ENCODE peak calls at places on chromosomes 2 and 18, in six cellular contexts. One of them, this sample, is unnamed.

GRCh38 chr18:7497081-7497480 is 70.0 kb upstream of the PTPRM start:
- DNase-seq in colonic mucosa: no peak
- DNase-seq in NAMALWA: no peak
- DNase-seq in IMR-90: no peak
- DNase-seq in posterior cingulate gyrus: no peak
- DNase-seq in effector CD4-positive, alpha-beta T cell: no peak
- DNase-seq in this sample: no peak

GRCh38 chr2:54524236-54524991 is 68.3 kb downstream of the SPTBN1 start:
- DNase-seq in colonic mucosa: no peak
- DNase-seq in NAMALWA: no peak
- DNase-seq in IMR-90: peak
- DNase-seq in posterior cingulate gyrus: no peak
- DNase-seq in effector CD4-positive, alpha-beta T cell: no peak
- DNase-seq in this sample: peak

GRCh38 chr2:8515864-8516533 is 165.9 kb upstream of the ID2 start:
- DNase-seq in colonic mucosa: no peak
- DNase-seq in NAMALWA: peak
- DNase-seq in IMR-90: no peak
- DNase-seq in posterior cingulate gyrus: no peak
- DNase-seq in effector CD4-positive, alpha-beta T cell: no peak
- DNase-seq in this sample: no peak

GRCh38 chr2:121897335-121897970 is 142.0 kb downstream of the TSN start:
- DNase-seq in colonic mucosa: no peak
- DNase-seq in NAMALWA: peak
- DNase-seq in IMR-90: peak
- DNase-seq in posterior cingulate gyrus: no peak
- DNase-seq in effector CD4-positive, alpha-beta T cell: no peak
- DNase-seq in this sample: peak

GRCh38 chr2:96584017-96584416 is 47.5 kb downstream of the ARID5A start:
- DNase-seq in colonic mucosa: no peak
- DNase-seq in NAMALWA: no peak
- DNase-seq in IMR-90: peak
- DNase-seq in posterior cingulate gyrus: no peak
- DNase-seq in effector CD4-positive, alpha-beta T cell: no peak
- DNase-seq in this sample: no peak

GRCh38 chr2:77054938-77055337 is 467.2 kb downstream of the LRRTM4 start:
- DNase-seq in colonic mucosa: no peak
- DNase-seq in NAMALWA: no peak
- DNase-seq in IMR-90: no peak
- DNase-seq in posterior cingulate gyrus: no peak
- DNase-seq in effector CD4-positive, alpha-beta T cell: no peak
- DNase-seq in this sample: no peak

GRCh38 chr2:234355052-234355720 is 141.7 kb downstream of the ARL4C start:
- DNase-seq in colonic mucosa: no peak
- DNase-seq in NAMALWA: peak
- DNase-seq in IMR-90: no peak
- DNase-seq in posterior cingulate gyrus: no peak
- DNase-seq in effector CD4-positive, alpha-beta T cell: no peak
- DNase-seq in this sample: no peak

GRCh38 chr2:17543131-17543660 is 2.7 kb downstream of the VSNL1 start:
- DNase-seq in colonic mucosa: peak
- DNase-seq in NAMALWA: no peak
- DNase-seq in IMR-90: no peak
- DNase-seq in posterior cingulate gyrus: no peak
- DNase-seq in effector CD4-positive, alpha-beta T cell: no peak
- DNase-seq in this sample: no peak

GRCh38 chr2:105121417-105121816 is 83.5 kb downstream of the MRPS9 start:
- DNase-seq in colonic mucosa: no peak
- DNase-seq in NAMALWA: no peak
- DNase-seq in IMR-90: no peak
- DNase-seq in posterior cingulate gyrus: no peak
- DNase-seq in effector CD4-positive, alpha-beta T cell: no peak
- DNase-seq in this sample: no peak

GRCh38 chr18:71036783-71037182 is 747.9 kb downstream of the SOCS6 start:
- DNase-seq in colonic mucosa: no peak
- DNase-seq in NAMALWA: no peak
- DNase-seq in IMR-90: peak
- DNase-seq in posterior cingulate gyrus: no peak
- DNase-seq in effector CD4-positive, alpha-beta T cell: no peak
- DNase-seq in this sample: no peak

GRCh38 chr18:48600746-48601090 is 61.9 kb downstream of the CTIF start:
- DNase-seq in colonic mucosa: no peak
- DNase-seq in NAMALWA: no peak
- DNase-seq in IMR-90: peak
- DNase-seq in posterior cingulate gyrus: no peak
- DNase-seq in effector CD4-positive, alpha-beta T cell: no peak
- DNase-seq in this sample: no peak

GRCh38 chr2:96097951-96098823 is 18.2 kb downstream of the ADRA2B start:
- DNase-seq in colonic mucosa: peak
- DNase-seq in NAMALWA: no peak
- DNase-seq in IMR-90: no peak
- DNase-seq in posterior cingulate gyrus: no peak
- DNase-seq in effector CD4-positive, alpha-beta T cell: peak
- DNase-seq in this sample: peak

GRCh38 chr2:65227035-65227470 is 578 bp upstream of the ACTR2 start:
- DNase-seq in colonic mucosa: no peak
- DNase-seq in NAMALWA: peak
- DNase-seq in IMR-90: no peak
- DNase-seq in posterior cingulate gyrus: no peak
- DNase-seq in effector CD4-positive, alpha-beta T cell: no peak
- DNase-seq in this sample: peak

GRCh38 chr2:209146682-209147320 is 277.0 kb upstream of the MAP2 start:
- DNase-seq in colonic mucosa: no peak
- DNase-seq in NAMALWA: no peak
- DNase-seq in IMR-90: no peak
- DNase-seq in posterior cingulate gyrus: no peak
- DNase-seq in effector CD4-positive, alpha-beta T cell: no peak
- DNase-seq in this sample: no peak

GRCh38 chr2:25760319-25760718 is 86.9 kb upstream of the DTNB start:
- DNase-seq in colonic mucosa: no peak
- DNase-seq in NAMALWA: no peak
- DNase-seq in IMR-90: no peak
- DNase-seq in posterior cingulate gyrus: no peak
- DNase-seq in effector CD4-positive, alpha-beta T cell: no peak
- DNase-seq in this sample: no peak

GRCh38 chr2:219001577-219002394 is 8.6 kb upstream of the CRYBA2 start:
- DNase-seq in colonic mucosa: peak
- DNase-seq in NAMALWA: no peak
- DNase-seq in IMR-90: no peak
- DNase-seq in posterior cingulate gyrus: no peak
- DNase-seq in effector CD4-positive, alpha-beta T cell: no peak
- DNase-seq in this sample: no peak

GRCh38 chr2:102112692-102113665 is 29.6 kb upstream of the IL1R1 start:
- DNase-seq in colonic mucosa: no peak
- DNase-seq in NAMALWA: no peak
- DNase-seq in IMR-90: peak
- DNase-seq in posterior cingulate gyrus: no peak
- DNase-seq in effector CD4-positive, alpha-beta T cell: no peak
- DNase-seq in this sample: no peak

GRCh38 chr2:150441226-150441625 is 46.2 kb downstream of the RND3 start:
- DNase-seq in colonic mucosa: no peak
- DNase-seq in NAMALWA: no peak
- DNase-seq in IMR-90: no peak
- DNase-seq in posterior cingulate gyrus: no peak
- DNase-seq in effector CD4-positive, alpha-beta T cell: no peak
- DNase-seq in this sample: no peak

GRCh38 chr2:122999823-123000222 is 1025.3 kb upstream of the CNTNAP5 start:
- DNase-seq in colonic mucosa: no peak
- DNase-seq in NAMALWA: no peak
- DNase-seq in IMR-90: no peak
- DNase-seq in posterior cingulate gyrus: no peak
- DNase-seq in effector CD4-positive, alpha-beta T cell: no peak
- DNase-seq in this sample: no peak

GRCh38 chr2:58739033-58739432 is 497.9 kb upstream of the FANCL start:
- DNase-seq in colonic mucosa: no peak
- DNase-seq in NAMALWA: no peak
- DNase-seq in IMR-90: no peak
- DNase-seq in posterior cingulate gyrus: no peak
- DNase-seq in effector CD4-positive, alpha-beta T cell: no peak
- DNase-seq in this sample: no peak

GRCh38 chr2:62586981-62587380 is 81.0 kb upstream of the TMEM17 start:
- DNase-seq in colonic mucosa: no peak
- DNase-seq in NAMALWA: no peak
- DNase-seq in IMR-90: peak
- DNase-seq in posterior cingulate gyrus: no peak
- DNase-seq in effector CD4-positive, alpha-beta T cell: no peak
- DNase-seq in this sample: no peak

GRCh38 chr2:53654364-53654763 is 113.2 kb upstream of the CHAC2 start:
- DNase-seq in colonic mucosa: no peak
- DNase-seq in NAMALWA: no peak
- DNase-seq in IMR-90: no peak
- DNase-seq in posterior cingulate gyrus: no peak
- DNase-seq in effector CD4-positive, alpha-beta T cell: no peak
- DNase-seq in this sample: no peak

GRCh38 chr2:131058905-131059304 is 34.4 kb downstream of the FAM168B start:
- DNase-seq in colonic mucosa: no peak
- DNase-seq in NAMALWA: no peak
- DNase-seq in IMR-90: no peak
- DNase-seq in posterior cingulate gyrus: peak
- DNase-seq in effector CD4-positive, alpha-beta T cell: no peak
- DNase-seq in this sample: no peak

GRCh38 chr2:102523647-102524046 is 50.6 kb downstream of the SLC9A4 start:
- DNase-seq in colonic mucosa: no peak
- DNase-seq in NAMALWA: no peak
- DNase-seq in IMR-90: no peak
- DNase-seq in posterior cingulate gyrus: no peak
- DNase-seq in effector CD4-positive, alpha-beta T cell: no peak
- DNase-seq in this sample: no peak

GRCh38 chr2:29920631-29921559 is 491 bp downstream of the ALK start:
- DNase-seq in colonic mucosa: no peak
- DNase-seq in NAMALWA: no peak
- DNase-seq in IMR-90: peak
- DNase-seq in posterior cingulate gyrus: peak
- DNase-seq in effector CD4-positive, alpha-beta T cell: no peak
- DNase-seq in this sample: no peak

GRCh38 chr18:10965104-10965503 is 184.3 kb downstream of the PIEZO2 start:
- DNase-seq in colonic mucosa: no peak
- DNase-seq in NAMALWA: no peak
- DNase-seq in IMR-90: peak
- DNase-seq in posterior cingulate gyrus: no peak
- DNase-seq in effector CD4-positive, alpha-beta T cell: no peak
- DNase-seq in this sample: no peak

GRCh38 chr2:55779459-55780421 is 86.1 kb upstream of the PNPT1 start:
- DNase-seq in colonic mucosa: no peak
- DNase-seq in NAMALWA: no peak
- DNase-seq in IMR-90: peak
- DNase-seq in posterior cingulate gyrus: no peak
- DNase-seq in effector CD4-positive, alpha-beta T cell: no peak
- DNase-seq in this sample: peak

GRCh38 chr2:233857511-233858118 is 3.3 kb upstream of the HJURP start:
- DNase-seq in colonic mucosa: peak
- DNase-seq in NAMALWA: peak
- DNase-seq in IMR-90: no peak
- DNase-seq in posterior cingulate gyrus: no peak
- DNase-seq in effector CD4-positive, alpha-beta T cell: peak
- DNase-seq in this sample: peak

GRCh38 chr2:173854141-173854540 is 111.0 kb downstream of the SP3 start:
- DNase-seq in colonic mucosa: no peak
- DNase-seq in NAMALWA: no peak
- DNase-seq in IMR-90: no peak
- DNase-seq in posterior cingulate gyrus: no peak
- DNase-seq in effector CD4-positive, alpha-beta T cell: no peak
- DNase-seq in this sample: no peak

GRCh38 chr2:186841940-186842339 is 7.0 kb downstream of the ZSWIM2 start:
- DNase-seq in colonic mucosa: no peak
- DNase-seq in NAMALWA: no peak
- DNase-seq in IMR-90: peak
- DNase-seq in posterior cingulate gyrus: no peak
- DNase-seq in effector CD4-positive, alpha-beta T cell: no peak
- DNase-seq in this sample: no peak

GRCh38 chr2:35962585-35962984 is 393.0 kb upstream of the CRIM1 start:
- DNase-seq in colonic mucosa: no peak
- DNase-seq in NAMALWA: no peak
- DNase-seq in IMR-90: no peak
- DNase-seq in posterior cingulate gyrus: no peak
- DNase-seq in effector CD4-positive, alpha-beta T cell: no peak
- DNase-seq in this sample: peak

GRCh38 chr2:15753811-15754702 is 162.4 kb downstream of the DDX1 start:
- DNase-seq in colonic mucosa: no peak
- DNase-seq in NAMALWA: no peak
- DNase-seq in IMR-90: no peak
- DNase-seq in posterior cingulate gyrus: no peak
- DNase-seq in effector CD4-positive, alpha-beta T cell: no peak
- DNase-seq in this sample: no peak

GRCh38 chr2:28949190-28949589 is 31.9 kb upstream of the TOGARAM2 start:
- DNase-seq in colonic mucosa: no peak
- DNase-seq in NAMALWA: no peak
- DNase-seq in IMR-90: no peak
- DNase-seq in posterior cingulate gyrus: no peak
- DNase-seq in effector CD4-positive, alpha-beta T cell: no peak
- DNase-seq in this sample: no peak

GRCh38 chr2:114661926-114662670 is 219.7 kb downstream of the DPP10 start:
- DNase-seq in colonic mucosa: peak
- DNase-seq in NAMALWA: no peak
- DNase-seq in IMR-90: no peak
- DNase-seq in posterior cingulate gyrus: peak
- DNase-seq in effector CD4-positive, alpha-beta T cell: no peak
- DNase-seq in this sample: no peak

GRCh38 chr2:227657204-227657845 is 9.3 kb upstream of the SCYGR5 start:
- DNase-seq in colonic mucosa: no peak
- DNase-seq in NAMALWA: no peak
- DNase-seq in IMR-90: peak
- DNase-seq in posterior cingulate gyrus: no peak
- DNase-seq in effector CD4-positive, alpha-beta T cell: no peak
- DNase-seq in this sample: peak

This sample was measured in HAP-1.